ENCODE peak calls at places on chromosomes 12 and 14, in seven cellular contexts. U is choroid plexus epithelial cell, J is GM13976, H is nephron progenitor cell, O is lower lobe of right lung, E is cardiac fibroblast, N is Caco-2. D is an unnamed sample.

GRCh38 chr14:52078093-52078492 is 9.2 kb upstream of the NID2 start:
- DNase-seq in U (no peak), J (no peak), O (no peak), N (no peak), E (peak; percentile 79), H (no peak), D (no peak)

GRCh38 chr14:76936483-76936882 is 92.0 kb downstream of the IRF2BPL start:
- DNase-seq in U (peak; percentile 66), H (no peak), N (no peak), E (peak; percentile 52), J (no peak), O (no peak), D (no peak)

GRCh38 chr12:119198440-119198839 is 19.7 kb downstream of the HSPB8 start:
- DNase-seq in H (no peak), O (no peak), J (no peak), E (no peak), U (no peak), N (no peak), D (no peak)

GRCh38 chr12:59843260-59843843 is 247.5 kb downstream of the SLC16A7 start:
- DNase-seq in J (no peak), E (no peak), O (no peak), N (no peak), U (no peak), H (no peak), D (no peak)

GRCh38 chr12:49984476-49984890 is 11.7 kb downstream of the AQP6 start:
- DNase-seq in H (no peak), J (no peak), U (peak; percentile 12), E (no peak), N (no peak), O (no peak), D (no peak)

GRCh38 chr12:66194122-66194521 is 5.1 kb downstream of the IRAK3 start:
- DNase-seq in U (no peak), O (no peak), N (no peak), J (no peak), H (no peak), E (no peak), D (no peak)

GRCh38 chr14:52283099-52283498 is 15.6 kb downstream of the PTGDR start:
- DNase-seq in O (no peak), E (no peak), U (no peak), N (no peak), J (no peak), H (no peak), D (no peak)

GRCh38 chr12:81468206-81468605 is 290.9 kb downstream of the PPFIA2 start:
- DNase-seq in J (no peak), E (peak; percentile 51), U (peak; percentile 50), N (no peak), O (no peak), H (no peak), D (no peak)

GRCh38 chr12:50690923-50691322 is 73.0 kb upstream of the ATF1 start:
- DNase-seq in H (no peak), U (peak; percentile 73), N (no peak), J (no peak), E (peak; percentile 38), O (no peak), D (no peak)

GRCh38 chr12:91142184-91142583 is 30.9 kb upstream of the LUM start:
- DNase-seq in N (no peak), J (no peak), H (no peak), E (peak; percentile 60), O (no peak), U (peak; percentile 72), D (no peak)

GRCh38 chr12:122866379-122866778 is 29.5 kb downstream of the VPS37B start:
- DNase-seq in O (no peak), E (no peak), H (no peak), N (no peak), U (no peak), J (no peak), D (no peak)

GRCh38 chr12:124506145-124506831 is 61.1 kb downstream of the NCOR2 start:
- DNase-seq in J (no peak), O (peak; percentile 91), U (peak; percentile 88), N (no peak), H (no peak), E (peak; percentile 72), D (no peak)

GRCh38 chr12:86551146-86551571 is 295.0 kb upstream of the MGAT4C start:
- DNase-seq in H (no peak), J (no peak), O (no peak), E (no peak), N (no peak), U (peak; percentile 2), D (no peak)

GRCh38 chr12:89346741-89347324 is 5.5 kb downstream of the DUSP6 start:
- DNase-seq in N (no peak), U (peak; percentile 74), E (peak; percentile 87), J (no peak), H (no peak), O (no peak), D (no peak)

GRCh38 chr14:79150226-79150625 is 980.1 kb downstream of the NRXN3 start:
- DNase-seq in N (no peak), U (no peak), E (no peak), O (no peak), H (no peak), J (no peak), D (no peak)

GRCh38 chr12:52226446-52226845 is 6.6 kb upstream of the KRT7 start:
- DNase-seq in H (no peak), E (peak; percentile 68), N (no peak), U (peak; percentile 73), O (no peak), J (no peak), D (no peak)

GRCh38 chr14:65704850-65705249 is 292.3 kb downstream of the FUT8 start:
- DNase-seq in N (no peak), O (no peak), E (peak; percentile 25), J (no peak), H (no peak), U (peak; percentile 47), D (peak; percentile 26)

DNA sequence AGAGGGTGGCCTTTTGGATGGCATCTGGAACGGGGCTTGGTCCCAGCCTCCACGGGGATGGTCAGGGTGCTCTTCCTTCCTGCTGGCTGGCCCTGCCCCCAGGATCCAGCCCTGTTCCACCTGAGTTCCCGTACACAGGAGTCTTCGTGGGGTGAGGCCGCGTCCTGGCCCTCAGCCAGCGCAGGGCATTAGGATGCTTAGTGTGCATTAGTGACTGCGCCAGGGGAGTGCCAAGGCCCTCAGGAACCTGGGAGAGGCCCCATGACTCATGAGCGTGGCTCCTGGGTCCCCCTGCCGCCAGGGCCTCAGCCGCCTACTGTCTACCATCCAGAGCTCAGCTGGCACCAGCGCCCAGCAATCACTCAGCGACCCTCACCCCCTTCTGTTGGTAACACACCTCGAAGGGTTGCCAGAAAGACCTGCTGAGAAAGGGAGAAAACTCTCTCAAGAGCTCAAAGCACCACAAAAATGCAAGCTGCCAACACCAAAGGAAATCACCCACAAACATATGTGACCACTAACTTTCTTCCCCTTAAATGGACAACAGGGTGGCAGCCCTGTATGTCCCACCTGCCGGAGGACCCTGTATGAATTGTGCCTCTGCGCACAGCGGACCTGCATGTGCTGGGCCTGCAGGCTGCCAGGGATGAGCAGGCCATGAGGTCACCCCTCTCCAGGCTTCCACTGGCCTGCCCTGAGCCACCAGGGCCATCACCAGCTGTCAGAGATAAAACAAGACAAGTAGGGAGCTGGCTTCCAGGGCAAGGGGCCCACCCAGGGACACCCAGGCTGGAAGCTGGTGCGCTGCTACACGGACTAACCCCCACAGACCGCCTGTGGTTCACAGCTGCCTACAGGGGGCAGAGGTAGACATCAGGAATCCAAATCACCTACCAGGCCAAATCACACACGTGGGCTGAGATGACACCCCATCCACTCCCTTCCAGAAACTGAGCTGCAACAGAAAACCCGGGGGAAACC is 28.7 kb downstream of the CCDC85C start:
- DNase-seq in J (no peak), N (peak; percentile 34), H (no peak), U (no peak), O (peak; percentile 89), E (no peak), D (no peak)
- TF ChIP-seq CTCF in J (no peak), N (no peak), H (peak; percentile 16), U (peak; percentile 31), O (peak; percentile 11), E (no peak), D (no peak)

DNA sequence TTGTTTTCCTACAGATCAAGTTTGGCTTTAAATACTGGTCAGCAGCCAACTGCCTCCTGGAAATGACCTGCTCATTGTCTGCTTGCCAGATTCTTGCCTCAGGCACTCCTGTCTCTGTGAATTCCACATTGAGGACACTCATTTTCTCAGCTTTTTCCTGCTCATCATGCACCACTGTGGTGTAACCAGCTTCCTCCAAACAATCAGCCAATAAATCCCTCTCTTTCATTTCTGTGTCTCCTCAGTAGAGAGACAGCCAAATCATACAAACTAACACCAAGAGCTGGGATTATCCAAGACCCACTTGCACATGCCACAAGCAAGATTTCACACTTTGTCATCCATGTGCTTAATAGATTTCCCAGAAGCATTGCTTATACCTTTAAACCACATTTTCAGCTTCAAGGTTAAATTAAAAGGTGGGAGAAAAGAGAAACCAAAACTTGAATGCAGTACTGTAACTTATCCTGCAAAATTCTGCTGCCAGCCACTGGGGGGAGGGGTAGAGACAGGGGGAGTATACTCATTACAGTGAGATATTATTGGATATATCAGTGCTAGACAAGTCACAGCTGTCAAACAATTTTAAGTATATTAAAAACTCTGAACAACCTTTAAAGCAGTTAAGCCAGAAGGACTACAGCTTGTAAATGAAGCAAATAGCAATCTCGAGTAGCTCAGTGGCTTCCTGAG is 105.0 kb downstream of the PPP2R5E start:
- DNase-seq in H (no peak), J (no peak), O (no peak), N (peak; percentile 18), E (peak; percentile 97), U (peak; percentile 99), D (peak; percentile 23)
- TF ChIP-seq CTCF in H (no peak), J (no peak), O (peak; percentile 19), N (no peak), E (peak; percentile 11), U (peak; percentile 48), D (no peak)

GRCh38 chr12:17588968-17589367 is 501.0 kb downstream of the RERGL start:
- DNase-seq in N (peak; percentile 56), U (no peak), J (no peak), E (peak; percentile 1), O (no peak), H (peak; percentile 6), D (no peak)
- TF ChIP-seq CTCF in N (peak; percentile 77), U (peak; percentile 6), J (no peak), E (peak; percentile 16), O (peak; percentile 13), H (peak; percentile 40), D (no peak)

GRCh38 chr12:70576341-70577282 is 60.6 kb downstream of the PTPRB start:
- DNase-seq in J (peak; percentile 42), N (peak; percentile 57), H (peak; percentile 16), O (no peak), E (peak; percentile 90), U (peak; percentile 92), D (peak; percentile 35)

GRCh38 chr12:70583251-70583650 is 54.0 kb downstream of the PTPRB start:
- DNase-seq in U (no peak), H (no peak), O (no peak), E (no peak), N (no peak), J (no peak), D (no peak)

GRCh38 chr12:70581199-70581598 is 56.0 kb downstream of the PTPRB start:
- DNase-seq in J (peak; percentile 9), H (no peak), O (no peak), U (no peak), N (no peak), E (no peak), D (no peak)

GRCh38 chr12:70571705-70572269 is 65.4 kb downstream of the PTPRB start:
- DNase-seq in J (no peak), N (no peak), O (no peak), H (no peak), U (no peak), E (no peak), D (no peak)

DNA sequence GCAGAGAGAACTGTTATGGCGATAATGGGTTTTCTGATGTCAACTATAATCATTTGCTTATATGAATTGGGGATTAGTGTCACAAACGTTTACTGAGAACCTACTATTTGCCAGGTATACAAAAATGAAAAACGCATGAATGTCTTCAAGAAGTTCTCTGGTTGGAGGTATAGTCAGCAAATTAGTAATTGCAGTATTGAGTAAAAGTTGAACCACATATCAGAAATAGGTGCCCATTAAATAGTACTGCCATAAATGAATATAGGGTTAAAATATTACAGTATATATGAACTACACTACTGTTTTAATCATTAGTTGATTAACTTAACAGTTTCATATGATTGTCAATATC is 60.0 kb downstream of the PTPRB start:
- DNase-seq in N (no peak), U (no peak), E (no peak), O (no peak), J (no peak), H (no peak), D (no peak)
- TF ChIP-seq CTCF in N (no peak), U (no peak), E (no peak), O (no peak), J (no peak), H (no peak), D (no peak)